ENCODE peak calls at places on chromosome 19, in seven cellular contexts. A is H9, F is IMR-90, X is trophoblast cell, G is H1, K is neuronal stem cell, S is mesendoderm. V is an unnamed sample.

GRCh38 chr19:15297416-15298224 is 34.7 kb downstream of the BRD4 start:
- DNase-seq in G (no peak), F (peak), S (peak), X (peak), A (no peak), K (no peak), V (peak)

GRCh38 chr19:30369833-30370232 is 2.4 kb upstream of the ZNF536 start:
- DNase-seq in S (no peak), K (no peak), X (no peak), F (no peak), A (no peak), G (no peak), V (no peak)

GRCh38 chr19:54074851-54075250 is 6.3 kb downstream of the TARM1 start:
- DNase-seq in F (no peak), S (no peak), A (no peak), X (no peak), G (no peak), K (no peak), V (no peak)

GRCh38 chr19:10037809-10038208 is 24.5 kb downstream of the RDH8 start:
- DNase-seq in G (no peak), K (no peak), F (no peak), S (no peak), X (no peak), A (no peak), V (no peak)

GRCh38 chr19:49823472-49823871 is 5.4 kb downstream of the MED25 start:
- DNase-seq in F (no peak), X (no peak), G (no peak), K (no peak), S (no peak), A (no peak), V (no peak)

GRCh38 chr19:3506384-3507340 is 551 bp downstream of the FZR1 start:
- DNase-seq in S (no peak), G (no peak), A (no peak), X (peak), K (no peak), F (no peak), V (peak)

GRCh38 chr19:3585301-3586123 is at the start of gene GIPC3:
- DNase-seq in S (no peak), X (no peak), K (no peak), A (no peak), F (no peak), G (no peak), V (no peak)

GRCh38 chr19:29964171-29964570 is 22.1 kb downstream of the URI1 start:
- DNase-seq in X (no peak), K (no peak), F (peak), S (no peak), A (no peak), G (no peak), V (peak)

GRCh38 chr19:29527500-29528328 is 1.9 kb downstream of the VSTM2B start:
- DNase-seq in G (no peak), A (no peak), X (no peak), K (no peak), S (no peak), F (no peak), V (no peak)

GRCh38 chr19:41876847-41877489 is at the start of gene CD79A:
- DNase-seq in X (no peak), F (no peak), G (no peak), S (no peak), A (no peak), K (no peak), V (no peak)

GRCh38 chr19:54201980-54202379 is 1.3 kb downstream of the RPS9 start:
- DNase-seq in G (no peak), A (no peak), X (no peak), S (no peak), K (no peak), F (no peak), V (peak)

GRCh38 chr19:35756373-35757230 is at the start of gene HSPB6:
- DNase-seq in S (peak), G (no peak), A (peak), X (no peak), K (no peak), F (peak), V (peak)

GRCh38 chr19:16225279-16226183 is 27.8 kb downstream of the AP1M1 start:
- DNase-seq in K (no peak), F (no peak), S (no peak), G (no peak), A (no peak), X (no peak), V (no peak)

GRCh38 chr19:6516018-6516658 is 14.0 kb upstream of the TUBB4A start:
- DNase-seq in K (peak), F (peak), S (peak), A (peak), G (peak), X (peak), V (peak)

GRCh38 chr19:14516746-14517438 is 1.3 kb downstream of the DNAJB1 start:
- DNase-seq in K (no peak), X (peak), S (no peak), G (no peak), A (no peak), F (no peak), V (no peak)

GRCh38 chr19:50776131-50776530 is 5.9 kb downstream of the GPR32 start:
- DNase-seq in G (no peak), A (no peak), F (no peak), S (no peak), K (no peak), X (peak), V (no peak)

DNA sequence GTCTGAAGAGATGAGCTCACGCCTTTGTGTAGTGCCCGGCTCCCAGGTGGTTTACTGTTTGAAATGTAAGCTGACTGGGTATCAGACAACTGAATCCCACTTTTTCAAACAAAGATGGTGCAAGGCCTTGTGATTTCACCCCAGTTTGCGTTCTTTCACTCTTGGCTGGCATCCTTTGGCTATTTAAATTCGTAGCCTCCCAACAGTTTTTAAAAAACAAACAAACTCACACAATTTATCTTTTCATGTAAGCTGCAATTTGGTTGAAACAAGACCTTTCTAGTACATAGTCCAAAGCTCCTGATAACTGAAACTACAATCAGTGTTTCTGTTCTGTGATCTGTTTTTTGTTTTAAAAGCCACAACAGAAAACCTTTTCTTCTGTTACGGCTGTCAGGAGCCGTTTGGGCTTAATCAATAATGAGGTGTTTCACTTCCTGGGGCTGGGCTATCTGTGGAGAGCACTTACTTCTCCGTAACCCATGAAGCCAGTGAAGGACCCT is 65.1 kb upstream of the NPAS1 start:
- DNase-seq in A (no peak), G (no peak), X (no peak), S (no peak), F (no peak), K (no peak), V (no peak)
- H2BK120ac ChIP-seq in A (no peak), G (no peak), X (no peak), S (no peak), F (peak), K (no peak), V (no peak)

GRCh38 chr19:44706506-44707236 is 7.7 kb downstream of the CEACAM16 start:
- DNase-seq in A (no peak), F (no peak), S (no peak), G (no peak), X (no peak), K (no peak), V (no peak)
- H2BK120ac ChIP-seq in A (no peak), F (no peak), S (no peak), G (no peak), X (no peak), K (no peak), V (no peak)

GRCh38 chr19:52226652-52227051 is 36.8 kb downstream of the PPP2R1A start:
- DNase-seq in X (no peak), S (no peak), F (no peak), A (no peak), K (no peak), G (no peak), V (no peak)
- H2BK120ac ChIP-seq in X (no peak), S (no peak), F (no peak), A (no peak), K (no peak), G (no peak), V (no peak)

DNA sequence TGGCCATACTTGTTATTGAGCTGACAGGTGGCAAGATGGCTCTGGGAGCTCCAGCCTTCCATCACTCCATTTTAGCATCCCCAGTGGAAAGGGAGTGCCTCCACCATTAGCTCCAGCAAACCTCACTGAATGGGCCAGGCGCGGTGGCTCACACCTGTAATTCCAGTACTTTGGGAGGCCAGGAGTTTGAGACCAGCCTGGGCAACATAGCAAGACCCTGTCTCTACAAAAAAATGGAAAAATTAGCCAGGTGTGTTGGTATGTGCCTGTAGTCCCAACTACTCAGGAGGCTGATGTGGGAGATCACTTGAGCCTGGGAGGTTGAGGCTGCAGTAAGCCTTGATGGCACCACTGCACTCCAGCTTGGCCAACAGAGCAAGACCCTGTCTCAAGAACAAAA is 86.2 kb downstream of the MAP4K1 start:
- DNase-seq in S (no peak), F (no peak), A (no peak), K (no peak), X (no peak), G (no peak), V (no peak)
- H2BK120ac ChIP-seq in S (no peak), F (no peak), A (no peak), K (no peak), X (no peak), G (no peak), V (no peak)

GRCh38 chr19:58350871-58351557 is 2.3 kb downstream of the A1BG start:
- DNase-seq in S (no peak), A (no peak), K (no peak), G (no peak), X (no peak), F (no peak), V (no peak)
- H2BK120ac ChIP-seq in S (no peak), A (no peak), K (no peak), G (no peak), X (no peak), F (no peak), V (no peak)

GRCh38 chr19:48004236-48004635 is 9.8 kb downstream of the ELSPBP1 start:
- DNase-seq in G (no peak), K (no peak), S (no peak), A (no peak), X (no peak), F (no peak), V (no peak)
- H2BK120ac ChIP-seq in G (no peak), K (no peak), S (no peak), A (no peak), X (no peak), F (no peak), V (no peak)

GRCh38 chr19:55585658-55586339 is 5.2 kb upstream of the ZNF579 start:
- DNase-seq in S (peak), K (peak), G (no peak), X (no peak), A (peak), F (peak), V (peak)
- H2BK120ac ChIP-seq in S (no peak), K (peak), G (peak), X (peak), A (no peak), F (peak), V (peak)

GRCh38 chr19:2154587-2155075 is 3.3 kb upstream of the AP3D1 start:
- DNase-seq in G (no peak), X (peak), K (no peak), S (no peak), A (no peak), F (peak), V (no peak)

GRCh38 chr19:2150794-2151338 is 500 bp downstream of the AP3D1 start:
- DNase-seq in F (no peak), K (no peak), S (peak), G (no peak), A (no peak), X (no peak), V (peak)

GRCh38 chr19:2148482-2149135 is 2.8 kb downstream of the AP3D1 start:
- DNase-seq in G (no peak), F (no peak), X (no peak), K (no peak), S (no peak), A (no peak), V (no peak)

GRCh38 chr19:2149980-2150793 is 1.2 kb downstream of the AP3D1 start:
- DNase-seq in K (no peak), F (peak), X (peak), G (no peak), A (no peak), S (no peak), V (peak)

DNA sequence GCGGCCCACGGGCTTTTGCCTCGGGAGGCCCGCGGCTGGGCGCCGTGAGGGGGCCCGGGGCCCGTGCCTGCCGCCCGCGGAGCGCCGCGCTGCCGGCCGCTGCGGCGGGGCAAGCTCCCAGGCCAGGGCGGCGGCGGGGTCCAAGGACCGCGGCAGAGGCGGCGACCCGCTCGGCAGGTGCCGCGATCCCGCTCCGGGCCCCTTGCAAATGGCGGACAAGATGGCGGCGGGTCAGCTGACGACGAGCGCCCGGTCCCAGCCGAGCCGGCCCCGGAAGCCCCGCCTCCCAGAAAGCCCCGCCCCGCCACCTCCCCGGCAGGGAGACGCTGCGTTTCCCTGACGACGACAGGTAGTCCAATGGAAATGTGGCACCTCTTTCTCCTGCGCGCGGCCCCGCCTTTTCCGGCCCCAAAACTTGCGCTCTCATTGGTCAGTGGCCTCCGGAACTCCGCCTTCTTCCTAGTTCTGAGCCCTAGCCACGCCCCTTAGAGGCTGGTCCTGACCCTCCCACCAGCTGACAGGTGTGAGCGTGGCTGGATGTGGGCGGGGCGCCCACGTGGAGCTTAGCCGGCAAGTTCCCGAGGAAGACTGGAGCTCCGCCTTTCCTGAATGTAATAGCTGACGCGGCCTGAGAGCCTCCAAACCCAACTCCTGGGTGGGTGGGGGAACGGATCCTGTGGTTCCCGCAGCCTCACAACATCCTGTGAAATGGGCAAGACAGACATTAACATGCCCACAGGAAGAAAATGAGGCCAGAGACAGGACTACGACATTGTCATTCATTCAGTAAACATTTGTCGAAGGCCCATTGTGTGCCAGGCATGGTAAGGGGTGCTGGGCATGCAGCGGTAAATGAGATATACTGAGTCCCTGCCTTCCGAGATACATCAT is at the start of gene AP3D1:
- DNase-seq in A (peak), F (peak), X (peak), G (peak), K (peak), S (peak), V (peak)
- H2BK120ac ChIP-seq in A (no peak), F (peak), X (peak), G (no peak), K (peak), S (no peak), V (peak)

V was measured in mesenchymal stem cell.